ENCODE peak calls at places on chromosomes 4 and X, in ten cellular contexts. One of them, this sample, is unnamed.

GRCh38 chr4:52036875-52037274 is 1.2 kb downstream of the SGCB start:
- DNase-seq in heart right ventricle: no peak
- DNase-seq in A549: no peak
- DNase-seq in NCI-H510A treated with DMSO at 0.1 percent for 48 hours: no peak
- DNase-seq in CD4-positive, CD25-positive, alpha-beta regulatory T cell: no peak
- DNase-seq in ascending aorta: no peak
- DNase-seq in activated CD8-positive, alpha-beta T cell treated with anti-CD3 and anti-CD28 coated beads for 36 hours: no peak
- DNase-seq in tibial nerve: no peak
- DNase-seq in GM19239: no peak
- DNase-seq in mucosa of descending colon: no peak
- DNase-seq in this sample: no peak

GRCh38 chr4:138494931-138495330 is 252.8 kb upstream of the SLC7A11 start:
- DNase-seq in CD4-positive, CD25-positive, alpha-beta regulatory T cell: no peak
- DNase-seq in heart right ventricle: no peak
- DNase-seq in tibial nerve: no peak
- DNase-seq in mucosa of descending colon: peak
- DNase-seq in ascending aorta: no peak
- DNase-seq in activated CD8-positive, alpha-beta T cell treated with anti-CD3 and anti-CD28 coated beads for 36 hours: no peak
- DNase-seq in A549: peak
- DNase-seq in NCI-H510A treated with DMSO at 0.1 percent for 48 hours: peak
- DNase-seq in GM19239: no peak
- DNase-seq in this sample: peak

GRCh38 chr4:17480530-17480929 is 31.4 kb downstream of the QDPR start:
- DNase-seq in CD4-positive, CD25-positive, alpha-beta regulatory T cell: no peak
- DNase-seq in mucosa of descending colon: no peak
- DNase-seq in GM19239: no peak
- DNase-seq in activated CD8-positive, alpha-beta T cell treated with anti-CD3 and anti-CD28 coated beads for 36 hours: no peak
- DNase-seq in tibial nerve: no peak
- DNase-seq in A549: no peak
- DNase-seq in NCI-H510A treated with DMSO at 0.1 percent for 48 hours: no peak
- DNase-seq in heart right ventricle: peak
- DNase-seq in ascending aorta: no peak
- DNase-seq in this sample: no peak

GRCh38 chr4:123127865-123128264 is 205.5 kb upstream of the NUDT6 start:
- DNase-seq in CD4-positive, CD25-positive, alpha-beta regulatory T cell: no peak
- DNase-seq in activated CD8-positive, alpha-beta T cell treated with anti-CD3 and anti-CD28 coated beads for 36 hours: no peak
- DNase-seq in ascending aorta: no peak
- DNase-seq in A549: no peak
- DNase-seq in GM19239: no peak
- DNase-seq in NCI-H510A treated with DMSO at 0.1 percent for 48 hours: no peak
- DNase-seq in heart right ventricle: no peak
- DNase-seq in mucosa of descending colon: no peak
- DNase-seq in tibial nerve: no peak
- DNase-seq in this sample: no peak

GRCh38 chr4:6071959-6072720 is 53.9 kb upstream of the C4orf50 start:
- DNase-seq in mucosa of descending colon: no peak
- DNase-seq in activated CD8-positive, alpha-beta T cell treated with anti-CD3 and anti-CD28 coated beads for 36 hours: no peak
- DNase-seq in tibial nerve: no peak
- DNase-seq in A549: no peak
- DNase-seq in GM19239: no peak
- DNase-seq in heart right ventricle: peak
- DNase-seq in NCI-H510A treated with DMSO at 0.1 percent for 48 hours: peak
- DNase-seq in ascending aorta: no peak
- DNase-seq in CD4-positive, CD25-positive, alpha-beta regulatory T cell: no peak
- DNase-seq in this sample: no peak

GRCh38 chr4:123832173-123833026 is 435.8 kb downstream of the SPRY1 start:
- DNase-seq in GM19239: no peak
- DNase-seq in NCI-H510A treated with DMSO at 0.1 percent for 48 hours: no peak
- DNase-seq in heart right ventricle: peak
- DNase-seq in mucosa of descending colon: peak
- DNase-seq in ascending aorta: peak
- DNase-seq in tibial nerve: peak
- DNase-seq in activated CD8-positive, alpha-beta T cell treated with anti-CD3 and anti-CD28 coated beads for 36 hours: no peak
- DNase-seq in CD4-positive, CD25-positive, alpha-beta regulatory T cell: no peak
- DNase-seq in A549: no peak
- DNase-seq in this sample: no peak

GRCh38 chr4:77721073-77721472 is 98.1 kb downstream of the CNOT6L start:
- DNase-seq in ascending aorta: no peak
- DNase-seq in mucosa of descending colon: no peak
- DNase-seq in NCI-H510A treated with DMSO at 0.1 percent for 48 hours: no peak
- DNase-seq in CD4-positive, CD25-positive, alpha-beta regulatory T cell: no peak
- DNase-seq in activated CD8-positive, alpha-beta T cell treated with anti-CD3 and anti-CD28 coated beads for 36 hours: no peak
- DNase-seq in heart right ventricle: no peak
- DNase-seq in GM19239: no peak
- DNase-seq in A549: no peak
- DNase-seq in tibial nerve: no peak
- DNase-seq in this sample: no peak

GRCh38 chr4:10667651-10668341 is 16.8 kb downstream of the CLNK start:
- DNase-seq in A549: no peak
- DNase-seq in tibial nerve: no peak
- DNase-seq in mucosa of descending colon: no peak
- DNase-seq in heart right ventricle: no peak
- DNase-seq in GM19239: no peak
- DNase-seq in activated CD8-positive, alpha-beta T cell treated with anti-CD3 and anti-CD28 coated beads for 36 hours: no peak
- DNase-seq in ascending aorta: no peak
- DNase-seq in NCI-H510A treated with DMSO at 0.1 percent for 48 hours: peak
- DNase-seq in CD4-positive, CD25-positive, alpha-beta regulatory T cell: no peak
- DNase-seq in this sample: no peak

GRCh38 chrX:20529301-20529700 is 262.6 kb upstream of the RPS6KA3 start:
- DNase-seq in NCI-H510A treated with DMSO at 0.1 percent for 48 hours: no peak
- DNase-seq in activated CD8-positive, alpha-beta T cell treated with anti-CD3 and anti-CD28 coated beads for 36 hours: no peak
- DNase-seq in A549: no peak
- DNase-seq in ascending aorta: no peak
- DNase-seq in mucosa of descending colon: no peak
- DNase-seq in GM19239: no peak
- DNase-seq in CD4-positive, CD25-positive, alpha-beta regulatory T cell: no peak
- DNase-seq in tibial nerve: no peak
- DNase-seq in heart right ventricle: no peak
- DNase-seq in this sample: no peak